ENCODE peak calls at places on chromosome 18, in seven cellular contexts. One of them, this sample, is unnamed. For H3K36me3, the result is how much of the 10 kb centered on the place peaks cover.

GRCh38 chr18:79424008-79424565 is 28.4 kb downstream of the NFATC1 start:
- DNase-seq in hepatocyte: no peak
- DNase-seq in kidney: peak
- DNase-seq in pancreas: no peak
- DNase-seq in adrenal gland: peak
- DNase-seq in Karpas-422: no peak
- DNase-seq in mammary epithelial cell: no peak
- DNase-seq in this sample: no peak

GRCh38 chr18:1075310-1075709 is 170.6 kb downstream of the ADCYAP1 start:
- DNase-seq in hepatocyte: peak
- DNase-seq in kidney: no peak
- DNase-seq in pancreas: no peak
- DNase-seq in adrenal gland: no peak
- DNase-seq in Karpas-422: no peak
- DNase-seq in mammary epithelial cell: no peak
- DNase-seq in this sample: no peak

GRCh38 chr18:37935086-37935485 is 369.5 kb upstream of the CELF4 start:
- DNase-seq in hepatocyte: no peak
- DNase-seq in kidney: no peak
- DNase-seq in pancreas: no peak
- DNase-seq in adrenal gland: no peak
- DNase-seq in Karpas-422: no peak
- DNase-seq in mammary epithelial cell: no peak
- DNase-seq in this sample: no peak

GRCh38 chr18:59988098-59988706 is 88.4 kb downstream of the PMAIP1 start:
- DNase-seq in hepatocyte: peak
- DNase-seq in kidney: no peak
- DNase-seq in pancreas: no peak
- DNase-seq in adrenal gland: peak
- DNase-seq in Karpas-422: peak
- DNase-seq in mammary epithelial cell: no peak
- DNase-seq in this sample: peak

GRCh38 chr18:33432857-33433256 is 7.7 kb downstream of the CCDC178 start:
- DNase-seq in hepatocyte: no peak
- DNase-seq in kidney: no peak
- DNase-seq in pancreas: no peak
- DNase-seq in adrenal gland: no peak
- DNase-seq in Karpas-422: no peak
- DNase-seq in mammary epithelial cell: no peak
- DNase-seq in this sample: no peak

GRCh38 chr18:52341617-52342381 is 1.8 kb downstream of the DCC start:
- DNase-seq in hepatocyte: peak
- DNase-seq in kidney: peak
- DNase-seq in pancreas: no peak
- DNase-seq in adrenal gland: no peak
- DNase-seq in Karpas-422: no peak
- DNase-seq in mammary epithelial cell: peak
- DNase-seq in this sample: no peak

GRCh38 chr18:54192900-54193299 is 31.6 kb downstream of the MBD2 start:
- DNase-seq in hepatocyte: no peak
- DNase-seq in kidney: no peak
- DNase-seq in pancreas: no peak
- DNase-seq in adrenal gland: no peak
- DNase-seq in Karpas-422: no peak
- DNase-seq in mammary epithelial cell: peak
- DNase-seq in this sample: no peak

GRCh38 chr18:49459404-49460171 is 857 bp downstream of the DYM start:
- DNase-seq in hepatocyte: no peak
- DNase-seq in kidney: no peak
- DNase-seq in pancreas: no peak
- DNase-seq in adrenal gland: no peak
- DNase-seq in Karpas-422: peak
- DNase-seq in mammary epithelial cell: no peak
- DNase-seq in this sample: peak

GRCh38 chr18:67318651-67319050 is 197.9 kb downstream of the DSEL start:
- DNase-seq in hepatocyte: no peak
- DNase-seq in kidney: no peak
- DNase-seq in pancreas: no peak
- DNase-seq in adrenal gland: no peak
- DNase-seq in Karpas-422: no peak
- DNase-seq in mammary epithelial cell: no peak
- DNase-seq in this sample: no peak

GRCh38 chr18:1544016-1544415 is 639.3 kb downstream of the ADCYAP1 start:
- DNase-seq in hepatocyte: no peak
- DNase-seq in kidney: no peak
- DNase-seq in pancreas: no peak
- DNase-seq in adrenal gland: no peak
- DNase-seq in Karpas-422: no peak
- DNase-seq in mammary epithelial cell: no peak
- DNase-seq in this sample: no peak

GRCh38 chr18:23538870-23539269 is 35.6 kb downstream of the RMC1 start:
- DNase-seq in hepatocyte: no peak
- DNase-seq in kidney: no peak
- DNase-seq in pancreas: no peak
- DNase-seq in adrenal gland: no peak
- DNase-seq in Karpas-422: no peak
- DNase-seq in mammary epithelial cell: no peak
- DNase-seq in this sample: no peak
- H3K36me3 ChIP-seq in hepatocyte: under half
- H3K36me3 ChIP-seq in kidney: half or more
- H3K36me3 ChIP-seq in pancreas: under half
- H3K36me3 ChIP-seq in adrenal gland: under half
- H3K36me3 ChIP-seq in Karpas-422: half or more
- H3K36me3 ChIP-seq in mammary epithelial cell: half or more
- H3K36me3 ChIP-seq in this sample: under half

GRCh38 chr18:2919600-2919999 is 72.8 kb downstream of the EMILIN2 start:
- DNase-seq in hepatocyte: no peak
- DNase-seq in kidney: no peak
- DNase-seq in pancreas: no peak
- DNase-seq in adrenal gland: no peak
- DNase-seq in Karpas-422: no peak
- DNase-seq in mammary epithelial cell: no peak
- DNase-seq in this sample: no peak
- H3K36me3 ChIP-seq in hepatocyte: under half
- H3K36me3 ChIP-seq in kidney: under half
- H3K36me3 ChIP-seq in pancreas: under half
- H3K36me3 ChIP-seq in adrenal gland: under half
- H3K36me3 ChIP-seq in Karpas-422: under half
- H3K36me3 ChIP-seq in mammary epithelial cell: under half
- H3K36me3 ChIP-seq in this sample: half or more

GRCh38 chr18:12328179-12328823 is 20.3 kb downstream of the TUBB6 start:
- DNase-seq in hepatocyte: no peak
- DNase-seq in kidney: no peak
- DNase-seq in pancreas: no peak
- DNase-seq in adrenal gland: no peak
- DNase-seq in Karpas-422: peak
- DNase-seq in mammary epithelial cell: no peak
- DNase-seq in this sample: no peak
- H3K36me3 ChIP-seq in hepatocyte: under half
- H3K36me3 ChIP-seq in kidney: under half
- H3K36me3 ChIP-seq in pancreas: under half
- H3K36me3 ChIP-seq in adrenal gland: under half
- H3K36me3 ChIP-seq in Karpas-422: under half
- H3K36me3 ChIP-seq in mammary epithelial cell: under half
- H3K36me3 ChIP-seq in this sample: under half

DNA sequence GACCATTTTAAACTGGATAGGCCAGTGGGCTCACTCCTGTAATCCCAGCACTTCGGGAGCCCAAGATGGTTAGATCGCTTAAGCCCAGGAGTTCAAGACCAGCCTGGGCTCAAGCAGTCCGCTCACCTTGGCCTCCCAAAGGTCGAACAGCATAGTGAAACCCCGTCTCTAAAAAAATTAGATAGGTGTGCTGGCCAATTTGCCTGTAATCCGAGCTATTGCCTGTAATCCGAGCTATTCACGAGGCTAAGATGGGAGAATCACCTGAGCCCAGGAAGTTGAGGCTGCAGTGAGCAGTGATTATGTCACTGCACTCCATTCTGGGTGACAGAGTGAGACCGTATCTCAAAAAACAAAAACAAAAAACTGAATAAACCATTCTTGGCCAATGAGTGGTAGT is 52.6 kb upstream of the EMILIN2 start:
- DNase-seq in hepatocyte: no peak
- DNase-seq in kidney: no peak
- DNase-seq in pancreas: no peak
- DNase-seq in adrenal gland: no peak
- DNase-seq in Karpas-422: no peak
- DNase-seq in mammary epithelial cell: no peak
- DNase-seq in this sample: no peak
- H3K36me3 ChIP-seq in hepatocyte: under half
- H3K36me3 ChIP-seq in kidney: under half
- H3K36me3 ChIP-seq in pancreas: under half
- H3K36me3 ChIP-seq in adrenal gland: under half
- H3K36me3 ChIP-seq in Karpas-422: under half
- H3K36me3 ChIP-seq in mammary epithelial cell: under half
- H3K36me3 ChIP-seq in this sample: under half

GRCh38 chr18:8807502-8807833 is 102.1 kb downstream of the MTCL1 start:
- DNase-seq in hepatocyte: no peak
- DNase-seq in kidney: no peak
- DNase-seq in pancreas: no peak
- DNase-seq in adrenal gland: no peak
- DNase-seq in Karpas-422: no peak
- DNase-seq in mammary epithelial cell: no peak
- DNase-seq in this sample: no peak

GRCh38 chr18:8803957-8804356 is 98.6 kb downstream of the MTCL1 start:
- DNase-seq in hepatocyte: no peak
- DNase-seq in kidney: no peak
- DNase-seq in pancreas: no peak
- DNase-seq in adrenal gland: no peak
- DNase-seq in Karpas-422: no peak
- DNase-seq in mammary epithelial cell: no peak
- DNase-seq in this sample: no peak

GRCh38 chr18:8806105-8806797 is 100.9 kb downstream of the MTCL1 start:
- DNase-seq in hepatocyte: no peak
- DNase-seq in kidney: no peak
- DNase-seq in pancreas: no peak
- DNase-seq in adrenal gland: no peak
- DNase-seq in Karpas-422: no peak
- DNase-seq in mammary epithelial cell: no peak
- DNase-seq in this sample: peak

GRCh38 chr18:8806798-8807501 is 101.6 kb downstream of the MTCL1 start:
- DNase-seq in hepatocyte: no peak
- DNase-seq in kidney: no peak
- DNase-seq in pancreas: no peak
- DNase-seq in adrenal gland: no peak
- DNase-seq in Karpas-422: no peak
- DNase-seq in mammary epithelial cell: no peak
- DNase-seq in this sample: no peak

DNA sequence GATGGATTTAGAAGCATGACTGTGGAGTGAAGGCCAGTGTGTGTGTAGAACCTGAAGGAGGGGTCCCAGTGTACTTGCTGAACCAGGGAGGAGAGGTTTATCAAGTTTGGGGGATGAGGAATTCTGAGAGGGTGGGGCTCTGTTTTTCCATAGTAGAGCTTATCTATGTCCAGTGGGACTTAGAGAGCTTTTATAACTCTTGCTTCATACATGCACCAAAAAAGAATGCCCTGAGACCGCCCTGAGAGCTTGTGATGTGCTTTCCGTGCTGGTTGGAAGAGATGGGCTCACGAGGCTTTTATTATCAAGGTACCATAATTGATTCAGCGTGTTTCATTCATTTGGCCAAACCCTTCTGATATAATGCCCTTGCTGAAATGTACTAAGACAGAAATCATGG is 100.2 kb downstream of the MTCL1 start:
- DNase-seq in hepatocyte: no peak
- DNase-seq in kidney: no peak
- DNase-seq in pancreas: no peak
- DNase-seq in adrenal gland: no peak
- DNase-seq in Karpas-422: no peak
- DNase-seq in mammary epithelial cell: no peak
- DNase-seq in this sample: no peak
- H3K36me3 ChIP-seq in hepatocyte: under half
- H3K36me3 ChIP-seq in kidney: under half
- H3K36me3 ChIP-seq in pancreas: under half
- H3K36me3 ChIP-seq in adrenal gland: under half
- H3K36me3 ChIP-seq in Karpas-422: under half
- H3K36me3 ChIP-seq in mammary epithelial cell: under half
- H3K36me3 ChIP-seq in this sample: under half

This sample was measured in small intestine.